ENCODE peak calls at places on chromosomes 6 and 20, in four cellular contexts. S is NCI-H1694, U is HCEC 1CT, N is SK-N-DZ. E is an unnamed sample.
A peak's percentile ranks its signal among the peaks of the same experiment; 100 is the strongest.

GRCh38 chr20:48190757-48191156 is 405.5 kb upstream of the SULF2 start:
- DNase-seq in U (no peak), S (no peak), N (peak; percentile 91), E (no peak)

GRCh38 chr6:113944701-113945100 is 26.2 kb downstream of the HDAC2 start:
- DNase-seq in N (no peak), U (peak; percentile 25), S (no peak), E (no peak)

GRCh38 chr20:63739129-63740069 is at the start of gene SLC2A4RG:
- DNase-seq in S (peak; percentile 16), N (peak; percentile 73), U (peak; percentile 80), E (peak; percentile 81)

GRCh38 chr20:12058201-12058600 is 140.5 kb downstream of the BTBD3 start:
- DNase-seq in S (no peak), U (no peak), N (no peak), E (peak; percentile 21)

GRCh38 chr6:146666909-146667308 is 68.1 kb downstream of the ADGB start:
- DNase-seq in S (no peak), N (no peak), U (no peak), E (no peak)

GRCh38 chr6:80094017-80094416 is 12.5 kb upstream of the BCKDHB start:
- DNase-seq in N (peak; percentile 29), S (no peak), U (no peak), E (peak; percentile 35)

GRCh38 chr6:156589281-156589680 is 187.9 kb upstream of the ARID1B start:
- DNase-seq in S (no peak), N (no peak), U (no peak), E (peak; percentile 19)

GRCh38 chr6:44041461-44042260 is 85.6 kb downstream of the MRPL14 start:
- DNase-seq in N (no peak), U (peak; percentile 97), S (no peak), E (peak; percentile 93)

GRCh38 chr6:113172531-113172966 is 684.6 kb upstream of the MARCKS start:
- DNase-seq in N (no peak), U (no peak), S (peak; percentile 84), E (peak; percentile 87)

GRCh38 chr20:62198496-62198895 is 15.7 kb downstream of the MTG2 start:
- DNase-seq in U (no peak), N (no peak), S (no peak), E (no peak)

GRCh38 chr6:132003516-132004178 is 52.5 kb upstream of the CCN2 start:
- DNase-seq in U (no peak), N (no peak), S (no peak), E (no peak)

GRCh38 chr6:55868910-55869479 is 6.4 kb downstream of the BMP5 start:
- DNase-seq in S (no peak), N (no peak), U (no peak), E (no peak)

GRCh38 chr20:57291003-57291402 is 24.6 kb upstream of the BMP7 start:
- DNase-seq in U (no peak), S (no peak), N (no peak), E (no peak)

GRCh38 chr20:11502668-11503067 is 415.0 kb upstream of the BTBD3 start:
- DNase-seq in U (no peak), S (no peak), N (no peak), E (no peak)

GRCh38 chr20:36550797-36551299 is 9.5 kb downstream of the MYL9 start:
- DNase-seq in S (no peak), U (no peak), N (no peak), E (peak; percentile 28)

GRCh38 chr6:36305885-36306284 is 30.8 kb downstream of the BNIP5 start:
- DNase-seq in U (no peak), N (no peak), S (no peak), E (no peak)

GRCh38 chr6:42021847-42022754 is 28.2 kb upstream of the TAF8 start:
- DNase-seq in U (no peak), N (no peak), S (no peak), E (no peak)

GRCh38 chr20:43220612-43221011 is 30.9 kb upstream of the PTPRT start:
- DNase-seq in N (no peak), U (no peak), S (no peak), E (no peak)

GRCh38 chr6:75893058-75893775 is 144.2 kb downstream of the MYO6 start:
- DNase-seq in N (peak; percentile 65), U (peak; percentile 69), S (peak; percentile 72), E (peak; percentile 75)

GRCh38 chr20:45229264-45230056 is 8.3 kb downstream of the SEMG2 start:
- DNase-seq in S (no peak), N (no peak), U (no peak), E (peak; percentile 3)

GRCh38 chr20:11178946-11179654 is 505.3 kb upstream of the JAG1 start:
- DNase-seq in S (no peak), U (peak; percentile 49), N (no peak), E (peak; percentile 20)

GRCh38 chr6:166476061-166476591 is 93.4 kb upstream of the MPC1 start:
- DNase-seq in S (no peak), N (no peak), U (no peak), E (no peak)

GRCh38 chr6:45305546-45305945 is 22.6 kb upstream of the RUNX2 start:
- DNase-seq in S (no peak), N (no peak), U (no peak), E (peak; percentile 63)

GRCh38 chr6:75745404-75745803 is 3.6 kb upstream of the MYO6 start:
- DNase-seq in S (no peak), U (no peak), N (no peak), E (no peak)